ENCODE peak calls at places on chromosome 3, in six cellular contexts. One of them, this sample, is unnamed.

GRCh38 chr3:20575153-20575552 is 389.1 kb upstream of the SGO1 start:
- DNase-seq in H9: no peak
- DNase-seq in NCI-H345: no peak
- DNase-seq in Ammon's horn: no peak
- DNase-seq in cardiac muscle cell: peak
- DNase-seq in AG04449: peak
- DNase-seq in this sample: no peak

GRCh38 chr3:190375671-190376070 is 12.3 kb upstream of the CLDN16 start:
- DNase-seq in NCI-H345: no peak
- DNase-seq in Ammon's horn: no peak
- DNase-seq in AG04449: no peak
- DNase-seq in cardiac muscle cell: no peak
- DNase-seq in H9: no peak
- DNase-seq in this sample: no peak

GRCh38 chr3:193768069-193768391 is 175.0 kb downstream of the OPA1 start:
- DNase-seq in NCI-H345: peak
- DNase-seq in AG04449: no peak
- DNase-seq in Ammon's horn: no peak
- DNase-seq in cardiac muscle cell: peak
- DNase-seq in H9: no peak
- DNase-seq in this sample: no peak

GRCh38 chr3:145191543-145191942 is 969.4 kb downstream of the PLOD2 start:
- DNase-seq in Ammon's horn: no peak
- DNase-seq in AG04449: no peak
- DNase-seq in cardiac muscle cell: peak
- DNase-seq in H9: no peak
- DNase-seq in NCI-H345: no peak
- DNase-seq in this sample: no peak

GRCh38 chr3:87436781-87437543 is 160.6 kb upstream of the POU1F1 start:
- DNase-seq in AG04449: peak
- DNase-seq in Ammon's horn: no peak
- DNase-seq in NCI-H345: no peak
- DNase-seq in H9: no peak
- DNase-seq in cardiac muscle cell: no peak
- DNase-seq in this sample: no peak

GRCh38 chr3:17302774-17303173 is 418.0 kb downstream of the PLCL2 start:
- DNase-seq in cardiac muscle cell: peak
- DNase-seq in H9: no peak
- DNase-seq in AG04449: no peak
- DNase-seq in Ammon's horn: no peak
- DNase-seq in NCI-H345: no peak
- DNase-seq in this sample: no peak

GRCh38 chr3:77303943-77304778 is 264.3 kb downstream of the ROBO2 start:
- DNase-seq in Ammon's horn: no peak
- DNase-seq in NCI-H345: no peak
- DNase-seq in cardiac muscle cell: no peak
- DNase-seq in AG04449: no peak
- DNase-seq in H9: no peak
- DNase-seq in this sample: no peak

GRCh38 chr3:40186508-40186907 is 123.0 kb upstream of the EIF1B start:
- DNase-seq in NCI-H345: no peak
- DNase-seq in AG04449: no peak
- DNase-seq in Ammon's horn: no peak
- DNase-seq in cardiac muscle cell: no peak
- DNase-seq in H9: no peak
- DNase-seq in this sample: no peak